ENCODE peak calls at places on chromosomes 5 and 9, in ten cellular contexts. One of them, this sample, is unnamed.

GRCh38 chr5:129400395-129400983 is 59.6 kb upstream of the ADAMTS19 start:
- DNase-seq in GM20000: no peak
- DNase-seq in AG04450: no peak
- DNase-seq in AG10803: no peak
- DNase-seq in A549: no peak
- DNase-seq in Calu3: no peak
- DNase-seq in HFFc6: no peak
- DNase-seq in upper lobe of left lung: no peak
- DNase-seq in endothelial cell: no peak
- DNase-seq in astrocyte of the spinal cord: no peak
- DNase-seq in this sample: no peak

GRCh38 chr9:134288731-134289130 is 37.5 kb upstream of the RXRA start:
- DNase-seq in AG10803: no peak
- DNase-seq in AG04450: no peak
- DNase-seq in A549: no peak
- DNase-seq in HFFc6: no peak
- DNase-seq in GM20000: no peak
- DNase-seq in upper lobe of left lung: no peak
- DNase-seq in endothelial cell: no peak
- DNase-seq in astrocyte of the spinal cord: no peak
- DNase-seq in Calu3: no peak
- DNase-seq in this sample: no peak

GRCh38 chr9:26833792-26834191 is 58.8 kb downstream of the CAAP1 start:
- DNase-seq in A549: no peak
- DNase-seq in GM20000: no peak
- DNase-seq in endothelial cell: no peak
- DNase-seq in astrocyte of the spinal cord: no peak
- DNase-seq in upper lobe of left lung: no peak
- DNase-seq in HFFc6: peak
- DNase-seq in AG04450: no peak
- DNase-seq in AG10803: peak
- DNase-seq in Calu3: no peak
- DNase-seq in this sample: no peak

GRCh38 chr5:1013238-1013947 is 4.8 kb downstream of the NKD2 start:
- DNase-seq in HFFc6: no peak
- DNase-seq in AG04450: no peak
- DNase-seq in A549: no peak
- DNase-seq in GM20000: no peak
- DNase-seq in endothelial cell: no peak
- DNase-seq in astrocyte of the spinal cord: no peak
- DNase-seq in Calu3: no peak
- DNase-seq in AG10803: no peak
- DNase-seq in upper lobe of left lung: peak
- DNase-seq in this sample: no peak

GRCh38 chr5:76818844-76819831 is at the start of gene F2RL1:
- DNase-seq in HFFc6: peak
- DNase-seq in upper lobe of left lung: peak
- DNase-seq in astrocyte of the spinal cord: peak
- DNase-seq in endothelial cell: peak
- DNase-seq in A549: peak
- DNase-seq in AG10803: no peak
- DNase-seq in AG04450: no peak
- DNase-seq in GM20000: no peak
- DNase-seq in Calu3: peak
- DNase-seq in this sample: peak

GRCh38 chr5:176359658-176360057 is 1.9 kb downstream of the KIAA1191 start:
- DNase-seq in astrocyte of the spinal cord: no peak
- DNase-seq in Calu3: no peak
- DNase-seq in GM20000: no peak
- DNase-seq in A549: no peak
- DNase-seq in AG10803: peak
- DNase-seq in upper lobe of left lung: no peak
- DNase-seq in HFFc6: no peak
- DNase-seq in AG04450: no peak
- DNase-seq in endothelial cell: no peak
- DNase-seq in this sample: no peak

GRCh38 chr9:121483049-121483448 is 16.6 kb downstream of the GGTA1 start:
- DNase-seq in upper lobe of left lung: no peak
- DNase-seq in AG04450: no peak
- DNase-seq in astrocyte of the spinal cord: no peak
- DNase-seq in AG10803: no peak
- DNase-seq in Calu3: no peak
- DNase-seq in A549: no peak
- DNase-seq in HFFc6: no peak
- DNase-seq in GM20000: no peak
- DNase-seq in endothelial cell: no peak
- DNase-seq in this sample: no peak

GRCh38 chr9:106697799-106698591 is 165.0 kb upstream of the ZNF462 start:
- DNase-seq in HFFc6: peak
- DNase-seq in GM20000: no peak
- DNase-seq in AG10803: peak
- DNase-seq in astrocyte of the spinal cord: peak
- DNase-seq in AG04450: no peak
- DNase-seq in upper lobe of left lung: peak
- DNase-seq in A549: no peak
- DNase-seq in Calu3: peak
- DNase-seq in endothelial cell: no peak
- DNase-seq in this sample: no peak

GRCh38 chr9:23611874-23612273 is 214.2 kb downstream of the ELAVL2 start:
- DNase-seq in A549: no peak
- DNase-seq in Calu3: no peak
- DNase-seq in upper lobe of left lung: no peak
- DNase-seq in GM20000: no peak
- DNase-seq in endothelial cell: no peak
- DNase-seq in AG10803: no peak
- DNase-seq in AG04450: no peak
- DNase-seq in HFFc6: no peak
- DNase-seq in astrocyte of the spinal cord: peak
- DNase-seq in this sample: no peak

GRCh38 chr5:91136271-91136670 is 246.8 kb downstream of the ARRDC3 start:
- DNase-seq in endothelial cell: no peak
- DNase-seq in GM20000: no peak
- DNase-seq in HFFc6: no peak
- DNase-seq in AG10803: no peak
- DNase-seq in AG04450: no peak
- DNase-seq in upper lobe of left lung: no peak
- DNase-seq in astrocyte of the spinal cord: peak
- DNase-seq in Calu3: peak
- DNase-seq in A549: peak
- DNase-seq in this sample: no peak

GRCh38 chr5:167852515-167852914 is 438.9 kb upstream of the WWC1 start:
- DNase-seq in AG04450: no peak
- DNase-seq in HFFc6: no peak
- DNase-seq in GM20000: no peak
- DNase-seq in upper lobe of left lung: no peak
- DNase-seq in astrocyte of the spinal cord: no peak
- DNase-seq in endothelial cell: no peak
- DNase-seq in AG10803: no peak
- DNase-seq in Calu3: no peak
- DNase-seq in A549: no peak
- DNase-seq in this sample: no peak

GRCh38 chr5:117999939-118000549 is 988.3 kb downstream of the DTWD2 start:
- DNase-seq in HFFc6: no peak
- DNase-seq in A549: no peak
- DNase-seq in GM20000: no peak
- DNase-seq in endothelial cell: no peak
- DNase-seq in upper lobe of left lung: no peak
- DNase-seq in Calu3: no peak
- DNase-seq in astrocyte of the spinal cord: no peak
- DNase-seq in AG10803: peak
- DNase-seq in AG04450: no peak
- DNase-seq in this sample: no peak

GRCh38 chr9:136297016-136297691 is 6.7 kb downstream of the CCDC187 start:
- DNase-seq in endothelial cell: no peak
- DNase-seq in A549: no peak
- DNase-seq in AG04450: no peak
- DNase-seq in GM20000: no peak
- DNase-seq in HFFc6: no peak
- DNase-seq in Calu3: peak
- DNase-seq in upper lobe of left lung: peak
- DNase-seq in AG10803: no peak
- DNase-seq in astrocyte of the spinal cord: no peak
- DNase-seq in this sample: no peak

GRCh38 chr9:22214021-22214420 is 204.9 kb upstream of the CDKN2B start:
- DNase-seq in AG04450: no peak
- DNase-seq in GM20000: no peak
- DNase-seq in A549: no peak
- DNase-seq in endothelial cell: no peak
- DNase-seq in AG10803: peak
- DNase-seq in HFFc6: peak
- DNase-seq in astrocyte of the spinal cord: peak
- DNase-seq in upper lobe of left lung: no peak
- DNase-seq in Calu3: no peak
- DNase-seq in this sample: no peak

DNA sequence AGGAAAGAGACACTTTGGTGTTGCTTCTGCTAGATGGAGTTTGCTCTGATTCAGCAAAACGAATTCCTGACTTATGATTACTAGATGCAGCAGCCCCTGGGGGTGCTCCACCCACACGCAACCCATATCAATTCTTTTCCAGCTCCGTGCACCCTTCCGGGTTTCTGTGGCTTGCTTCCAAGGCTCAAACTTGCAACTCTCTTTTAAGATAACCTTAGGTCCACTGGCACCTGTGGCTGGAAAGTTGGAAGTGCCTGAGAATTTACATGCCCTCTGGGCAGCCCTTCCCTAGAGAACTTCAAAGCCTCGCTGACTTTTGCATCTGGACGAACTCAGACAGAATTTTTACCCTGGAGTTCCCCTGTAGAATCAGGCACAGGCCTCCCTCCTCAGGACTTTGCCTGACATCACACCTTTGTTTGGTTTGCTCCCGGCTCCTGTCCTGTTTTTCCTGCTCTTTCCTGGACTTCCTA is 224.9 kb downstream of the SNX18 start:
- DNase-seq in HFFc6: peak
- DNase-seq in GM20000: no peak
- DNase-seq in upper lobe of left lung: no peak
- DNase-seq in Calu3: peak
- DNase-seq in AG10803: peak
- DNase-seq in A549: peak
- DNase-seq in AG04450: no peak
- DNase-seq in endothelial cell: peak
- DNase-seq in astrocyte of the spinal cord: peak
- DNase-seq in this sample: no peak
- TF ChIP-seq CTCF in HFFc6: peak
- TF ChIP-seq CTCF in GM20000: no peak
- TF ChIP-seq CTCF in upper lobe of left lung: no peak
- TF ChIP-seq CTCF in Calu3: peak
- TF ChIP-seq CTCF in AG10803: peak
- TF ChIP-seq CTCF in A549: no peak
- TF ChIP-seq CTCF in AG04450: peak
- TF ChIP-seq CTCF in endothelial cell: no peak
- TF ChIP-seq CTCF in astrocyte of the spinal cord: peak
- TF ChIP-seq CTCF in this sample: no peak

GRCh38 chr5:150513375-150514309 is 5.7 kb downstream of the NDST1 start:
- DNase-seq in A549: peak
- DNase-seq in AG10803: no peak
- DNase-seq in Calu3: no peak
- DNase-seq in upper lobe of left lung: no peak
- DNase-seq in astrocyte of the spinal cord: peak
- DNase-seq in endothelial cell: peak
- DNase-seq in GM20000: no peak
- DNase-seq in AG04450: no peak
- DNase-seq in HFFc6: no peak
- DNase-seq in this sample: no peak
- TF ChIP-seq CTCF in A549: no peak
- TF ChIP-seq CTCF in AG10803: peak
- TF ChIP-seq CTCF in Calu3: no peak
- TF ChIP-seq CTCF in upper lobe of left lung: no peak
- TF ChIP-seq CTCF in astrocyte of the spinal cord: peak
- TF ChIP-seq CTCF in endothelial cell: peak
- TF ChIP-seq CTCF in GM20000: no peak
- TF ChIP-seq CTCF in AG04450: peak
- TF ChIP-seq CTCF in HFFc6: peak
- TF ChIP-seq CTCF in this sample: no peak

GRCh38 chr5:132476853-132477729 is 13.5 kb downstream of the IRF1 start:
- DNase-seq in upper lobe of left lung: no peak
- DNase-seq in endothelial cell: no peak
- DNase-seq in Calu3: no peak
- DNase-seq in astrocyte of the spinal cord: no peak
- DNase-seq in A549: no peak
- DNase-seq in AG10803: no peak
- DNase-seq in HFFc6: no peak
- DNase-seq in AG04450: no peak
- DNase-seq in GM20000: no peak
- DNase-seq in this sample: no peak
- TF ChIP-seq CTCF in upper lobe of left lung: no peak
- TF ChIP-seq CTCF in endothelial cell: no peak
- TF ChIP-seq CTCF in Calu3: no peak
- TF ChIP-seq CTCF in astrocyte of the spinal cord: no peak
- TF ChIP-seq CTCF in A549: no peak
- TF ChIP-seq CTCF in AG10803: no peak
- TF ChIP-seq CTCF in HFFc6: peak
- TF ChIP-seq CTCF in AG04450: peak
- TF ChIP-seq CTCF in GM20000: no peak
- TF ChIP-seq CTCF in this sample: no peak

GRCh38 chr5:39584921-39585320 is 160.1 kb upstream of the DAB2 start:
- DNase-seq in AG10803: peak
- DNase-seq in A549: no peak
- DNase-seq in GM20000: no peak
- DNase-seq in HFFc6: no peak
- DNase-seq in AG04450: no peak
- DNase-seq in astrocyte of the spinal cord: peak
- DNase-seq in endothelial cell: no peak
- DNase-seq in Calu3: no peak
- DNase-seq in upper lobe of left lung: no peak
- DNase-seq in this sample: no peak

GRCh38 chr5:39588176-39588575 is 163.4 kb upstream of the DAB2 start:
- DNase-seq in astrocyte of the spinal cord: no peak
- DNase-seq in Calu3: no peak
- DNase-seq in A549: no peak
- DNase-seq in endothelial cell: no peak
- DNase-seq in AG04450: no peak
- DNase-seq in HFFc6: no peak
- DNase-seq in GM20000: no peak
- DNase-seq in upper lobe of left lung: no peak
- DNase-seq in AG10803: no peak
- DNase-seq in this sample: no peak

GRCh38 chr5:39586185-39586584 is 161.4 kb upstream of the DAB2 start:
- DNase-seq in AG04450: no peak
- DNase-seq in Calu3: no peak
- DNase-seq in AG10803: no peak
- DNase-seq in HFFc6: no peak
- DNase-seq in astrocyte of the spinal cord: no peak
- DNase-seq in GM20000: no peak
- DNase-seq in upper lobe of left lung: no peak
- DNase-seq in A549: no peak
- DNase-seq in endothelial cell: no peak
- DNase-seq in this sample: no peak

DNA sequence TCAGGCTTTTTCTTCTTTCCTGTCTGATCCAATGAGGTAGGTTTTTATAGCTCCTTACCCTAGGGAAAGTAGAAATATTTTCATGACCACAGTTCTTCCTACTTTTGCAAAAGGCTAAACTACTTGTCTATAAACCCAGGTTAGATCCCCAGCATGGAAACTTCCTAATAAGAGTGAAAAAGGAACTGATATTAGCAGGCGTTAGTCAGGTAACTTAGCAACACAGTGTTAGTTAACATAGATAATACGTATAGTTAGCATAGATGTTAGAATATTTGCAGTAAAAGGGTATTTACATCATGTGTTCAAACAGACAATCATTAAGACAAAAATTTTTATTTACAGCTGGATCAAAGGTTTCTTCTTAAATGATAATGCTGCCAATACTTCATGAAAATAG is 162.9 kb upstream of the DAB2 start:
- DNase-seq in endothelial cell: no peak
- DNase-seq in A549: no peak
- DNase-seq in HFFc6: no peak
- DNase-seq in AG04450: no peak
- DNase-seq in upper lobe of left lung: no peak
- DNase-seq in GM20000: no peak
- DNase-seq in AG10803: no peak
- DNase-seq in astrocyte of the spinal cord: no peak
- DNase-seq in Calu3: no peak
- DNase-seq in this sample: no peak
- TF ChIP-seq CTCF in endothelial cell: no peak
- TF ChIP-seq CTCF in A549: no peak
- TF ChIP-seq CTCF in HFFc6: no peak
- TF ChIP-seq CTCF in AG04450: no peak
- TF ChIP-seq CTCF in upper lobe of left lung: no peak
- TF ChIP-seq CTCF in GM20000: no peak
- TF ChIP-seq CTCF in AG10803: no peak
- TF ChIP-seq CTCF in astrocyte of the spinal cord: no peak
- TF ChIP-seq CTCF in Calu3: no peak
- TF ChIP-seq CTCF in this sample: no peak

This sample was measured in activated B cell treated with CpG ODN at 0.5 μM for 24 hours.